ENCODE peak calls at places on chromosomes 12 and 14, in eight cellular contexts. H, V, K, A, P, Q, W and F are unnamed samples.

GRCh38 chr12:121536058-121536928 is 44.5 kb downstream of the KDM2B start:
- DNase-seq in V (peak; percentile 84), K (peak; percentile 84), W (peak; percentile 96), H (peak; percentile 45), P (peak; percentile 83), Q (peak; percentile 37), A (peak; percentile 96), F (peak; percentile 94)

GRCh38 chr12:91019455-91019854 is 14.7 kb upstream of the EPYC start:
- DNase-seq in A (no peak), H (no peak), K (no peak), P (no peak), V (no peak), W (no peak), Q (no peak), F (no peak)

GRCh38 chr14:90491868-90492560 is 95.2 kb downstream of the CALM1 start:
- DNase-seq in Q (no peak), H (no peak), A (no peak), V (no peak), W (peak; percentile 27), K (no peak), P (peak; percentile 29), F (no peak)

GRCh38 chr12:53221203-53222076 is 10.6 kb downstream of the RARG start:
- DNase-seq in V (peak; percentile 85), K (peak; percentile 78), H (peak; percentile 79), A (peak; percentile 65), P (peak; percentile 82), W (peak; percentile 92), Q (peak; percentile 62), F (peak; percentile 85)

GRCh38 chr14:103896578-103896977 is 31.7 kb upstream of the TDRD9 start:
- DNase-seq in K (no peak), H (no peak), V (no peak), P (no peak), Q (no peak), A (no peak), W (no peak), F (no peak)

GRCh38 chr12:87995581-87996178 is 33.5 kb downstream of the C12orf50 start:
- DNase-seq in H (peak; percentile 50), Q (no peak), W (no peak), A (peak; percentile 50), P (peak; percentile 30), K (peak; percentile 78), V (peak; percentile 80), F (peak; percentile 57)

GRCh38 chr14:55333785-55334485 is 62.7 kb downstream of the FBXO34 start:
- DNase-seq in W (no peak), P (no peak), H (no peak), A (no peak), Q (no peak), K (peak; percentile 77), V (no peak), F (no peak)

GRCh38 chr12:81128930-81129554 is 51.2 kb downstream of the ACSS3 start:
- DNase-seq in H (peak; percentile 4), V (peak; percentile 65), P (no peak), W (no peak), Q (no peak), K (peak; percentile 56), A (peak; percentile 33), F (no peak)

GRCh38 chr14:69005432-69006148 is 26.5 kb upstream of the ACTN1 start:
- DNase-seq in V (no peak), K (peak; percentile 97), H (peak; percentile 71), W (no peak), P (peak; percentile 77), Q (peak; percentile 74), A (no peak), F (peak; percentile 91)

GRCh38 chr12:121793836-121794531 is 496 bp upstream of the RHOF start:
- DNase-seq in W (peak; percentile 100), P (peak; percentile 94), H (peak; percentile 98), Q (peak; percentile 84), A (peak; percentile 96), V (peak; percentile 91), K (peak; percentile 92), F (peak; percentile 97)

GRCh38 chr14:33016611-33017010 is 77.9 kb downstream of the NPAS3 start:
- DNase-seq in H (no peak), W (no peak), K (no peak), P (no peak), Q (no peak), A (no peak), V (no peak), F (no peak)

GRCh38 chr12:20624718-20625117 is 70.4 kb upstream of the SLCO1C1 start:
- DNase-seq in H (no peak), V (peak; percentile 48), A (no peak), W (no peak), Q (no peak), P (no peak), K (peak; percentile 65), F (no peak)

GRCh38 chr14:88863167-88863566 is 38.7 kb downstream of the TTC8 start:
- DNase-seq in H (no peak), V (no peak), K (peak; percentile 13), W (no peak), P (no peak), Q (no peak), A (no peak), F (no peak)

GRCh38 chr12:121190523-121191031 is 19.4 kb upstream of the P2RX4 start:
- DNase-seq in H (peak; percentile 11), A (no peak), Q (no peak), P (no peak), W (no peak), V (no peak), K (peak; percentile 94), F (no peak)

GRCh38 chr12:2930865-2931264 is 28.3 kb upstream of the TEAD4 start:
- DNase-seq in W (no peak), A (no peak), V (no peak), K (no peak), H (no peak), Q (no peak), P (no peak), F (no peak)

GRCh38 chr12:113071427-113072112 is 15.0 kb downstream of the DTX1 start:
- DNase-seq in Q (no peak), A (no peak), H (no peak), P (no peak), V (no peak), K (no peak), W (no peak), F (no peak)
- H3K4me3 ChIP-seq in Q (no peak overlapping the region), A (peak overlapping the region; percentile 3), H (no peak overlapping the region), P (no peak overlapping the region), V (no peak overlapping the region), K (no peak overlapping the region), W (no peak overlapping the region), F (no peak overlapping the region)

DNA sequence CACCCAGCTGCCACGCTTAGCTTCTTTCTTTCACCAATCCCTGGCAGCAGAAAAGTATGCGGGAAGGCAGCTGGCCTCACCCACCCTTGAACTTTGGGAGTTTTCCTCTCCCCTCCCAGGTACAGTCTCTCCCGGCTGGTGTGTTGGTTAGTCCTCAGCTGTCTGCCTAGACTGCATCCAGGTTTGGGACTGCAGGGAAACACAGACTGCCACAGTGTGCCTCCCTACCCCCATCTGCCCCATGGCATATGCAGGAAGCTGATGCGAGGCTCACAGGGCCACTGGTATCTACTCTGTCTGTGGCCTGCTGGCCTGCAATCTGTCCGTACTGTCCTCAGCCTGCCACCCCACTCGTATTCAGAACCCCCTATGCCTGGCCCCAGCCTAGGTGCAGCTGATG is 2.1 kb downstream of the CD9 start:
- DNase-seq in Q (no peak), K (no peak), V (no peak), H (no peak), W (no peak), A (no peak), P (no peak), F (no peak)
- H3K4me3 ChIP-seq in Q (peak overlapping the region; percentile 93), K (peak overlapping the region; percentile 85), V (no peak overlapping the region), H (peak overlapping the region; percentile 97), W (peak overlapping the region; percentile 66), A (no peak overlapping the region), P (peak overlapping the region; percentile 72), F (peak overlapping the region; percentile 71)

GRCh38 chr14:24399981-24400718 is 1.3 kb downstream of the NYNRIN start:
- DNase-seq in K (no peak), P (no peak), A (no peak), V (no peak), Q (no peak), W (no peak), H (no peak), F (peak; percentile 49)

GRCh38 chr14:24395609-24396580 is 2.9 kb upstream of the NYNRIN start:
- DNase-seq in V (no peak), K (no peak), P (no peak), H (no peak), A (peak; percentile 13), W (peak; percentile 48), Q (no peak), F (peak; percentile 44)

GRCh38 chr14:24398943-24399801 is at the start of gene NYNRIN:
- DNase-seq in P (peak; percentile 67), Q (no peak), A (no peak), V (peak; percentile 82), H (peak; percentile 29), K (peak; percentile 50), W (peak; percentile 85), F (peak; percentile 76)

GRCh38 chr14:24398298-24398942 is 383 bp upstream of the NYNRIN start:
- DNase-seq in P (peak; percentile 37), W (no peak), Q (no peak), K (no peak), H (no peak), V (peak; percentile 52), A (no peak), F (no peak)

GRCh38 chr14:24397639-24398297 is 1.0 kb upstream of the NYNRIN start:
- DNase-seq in H (no peak), A (no peak), P (no peak), K (no peak), V (no peak), Q (no peak), W (no peak), F (no peak)
- H3K4me3 ChIP-seq in H (no peak overlapping the region), A (no peak overlapping the region), P (no peak overlapping the region), K (peak overlapping the region; percentile 36), V (no peak overlapping the region), Q (peak overlapping the region; percentile 95), W (peak overlapping the region; percentile 65), F (no peak overlapping the region)

GRCh38 chr12:94874086-94874985 is 129.2 kb downstream of the NDUFA12 start:
- DNase-seq in K (no peak), Q (no peak), H (no peak), W (no peak), P (no peak), V (no peak), A (no peak), F (no peak)

GRCh38 chr12:94873368-94874085 is 130.0 kb downstream of the NDUFA12 start:
- DNase-seq in W (peak; percentile 76), A (peak; percentile 28), K (no peak), P (peak; percentile 32), Q (no peak), H (no peak), V (peak; percentile 63), F (peak; percentile 77)

GRCh38 chr12:94875525-94875924 is 128.0 kb downstream of the NDUFA12 start:
- DNase-seq in W (no peak), H (peak; percentile 21), P (no peak), V (peak; percentile 13), A (peak; percentile 87), K (no peak), Q (no peak), F (no peak)

GRCh38 chr12:94872671-94873367 is 130.7 kb downstream of the NDUFA12 start:
- DNase-seq in P (peak; percentile 17), K (no peak), A (peak; percentile 34), V (no peak), W (peak; percentile 76), Q (no peak), H (no peak), F (no peak)

DNA sequence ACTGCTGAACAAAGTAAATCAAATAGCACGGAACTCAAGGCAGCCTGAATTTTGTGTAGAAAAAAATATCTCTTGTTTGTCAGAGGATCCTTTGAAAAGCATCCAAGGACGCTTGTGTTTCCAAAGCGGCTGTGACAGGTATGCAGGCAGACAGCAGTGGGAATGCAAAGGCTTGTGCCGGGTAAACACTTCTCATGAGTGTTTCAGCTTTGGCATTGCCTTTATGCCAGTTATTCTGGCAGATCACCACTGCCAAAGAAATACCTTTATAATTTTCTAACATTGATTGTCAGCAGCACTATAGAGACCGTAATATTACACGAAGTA is 128.5 kb downstream of the NDUFA12 start:
- DNase-seq in Q (no peak), W (no peak), A (no peak), V (no peak), H (no peak), P (no peak), K (no peak), F (no peak)
- H3K4me3 ChIP-seq in Q (no peak overlapping the region), W (no peak overlapping the region), A (no peak overlapping the region), V (no peak overlapping the region), H (no peak overlapping the region), P (peak overlapping the region; percentile 65), K (no peak overlapping the region), F (no peak overlapping the region)